ENCODE peak calls at places on chromosome 6, in eight cellular contexts. D is glutamatergic neuron, A is GM12864, V is BE2C, G is D721Med, I is stomach, Y is brain microvascular endothelial cell, C is fibroblast of villous mesenchyme. T is an unnamed sample.

GRCh38 chr6:5763407-5763806 is 243.3 kb downstream of the NRN1 start:
- DNase-seq in C (no peak), V (no peak), Y (no peak), G (no peak), D (no peak), A (no peak), I (no peak), T (no peak)

GRCh38 chr6:149248688-149249369 is 68.7 kb upstream of the TAB2 start:
- DNase-seq in G (no peak), A (no peak), C (no peak), V (no peak), Y (no peak), I (no peak), D (no peak), T (no peak)

GRCh38 chr6:31007694-31008093 is 2.6 kb upstream of the MUC22 start:
- DNase-seq in V (no peak), I (no peak), C (peak; percentile 50), G (no peak), D (no peak), Y (peak; percentile 82), A (no peak), T (no peak)

GRCh38 chr6:145199961-145200360 is 535.4 kb downstream of the EPM2A start:
- DNase-seq in V (no peak), D (no peak), G (no peak), A (no peak), C (peak; percentile 37), Y (peak; percentile 14), I (no peak), T (no peak)

GRCh38 chr6:108295676-108296075 is 822 bp downstream of the AFG1L start:
- DNase-seq in I (no peak), C (no peak), V (no peak), D (no peak), A (no peak), G (no peak), Y (no peak), T (no peak)

GRCh38 chr6:97674802-97675201 is 391.8 kb upstream of the MMS22L start:
- DNase-seq in C (peak; percentile 22), Y (peak; percentile 87), V (no peak), G (no peak), I (no peak), A (no peak), D (no peak), T (no peak)

GRCh38 chr6:142803027-142803426 is 141.9 kb downstream of the HIVEP2 start:
- DNase-seq in I (no peak), C (no peak), Y (no peak), G (no peak), D (no peak), V (no peak), A (no peak), T (no peak)

GRCh38 chr6:164897523-164898094 is 411.8 kb downstream of the C6orf118 start:
- DNase-seq in G (no peak), A (no peak), C (no peak), V (no peak), D (no peak), I (no peak), Y (no peak), T (no peak)

GRCh38 chr6:150704447-150705192 is 104.9 kb downstream of the PLEKHG1 start:
- DNase-seq in C (no peak), Y (no peak), I (no peak), G (no peak), V (no peak), A (no peak), D (no peak), T (no peak)

GRCh38 chr6:75747371-75747984 is 1.6 kb upstream of the MYO6 start:
- DNase-seq in V (no peak), G (no peak), C (no peak), A (no peak), Y (no peak), D (no peak), I (peak; percentile 55), T (no peak)

DNA sequence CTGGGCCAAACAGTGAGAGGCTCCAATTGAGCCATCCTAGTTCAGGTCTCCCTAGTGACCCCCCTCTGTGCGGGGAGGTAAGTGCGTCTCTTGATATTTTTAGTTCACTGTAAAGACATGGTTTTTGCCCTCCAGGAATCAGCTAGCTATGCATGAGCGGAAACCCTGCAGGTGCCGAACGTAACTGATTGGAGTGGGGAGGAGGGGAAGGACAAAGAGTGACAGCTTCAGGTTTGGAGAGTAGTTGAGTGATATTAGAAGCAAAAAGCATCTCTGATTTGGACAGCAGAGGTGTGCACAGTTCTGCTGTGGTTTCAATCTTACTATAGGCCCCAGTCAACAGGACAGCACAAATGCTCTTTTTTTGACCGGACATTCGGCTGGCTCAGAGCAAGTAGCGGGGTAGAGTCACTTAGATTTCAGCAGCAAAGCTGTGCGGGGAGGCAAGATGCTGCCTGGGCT is 31.8 kb downstream of the TBC1D7 start:
- DNase-seq in D (no peak), G (no peak), I (no peak), Y (no peak), C (no peak), V (no peak), A (no peak), T (no peak)
- TF ChIP-seq CTCF in D (no peak), G (no peak), I (no peak), Y (no peak), C (no peak), V (no peak), A (peak; percentile 1), T (no peak)

GRCh38 chr6:127550403-127550802 is 26.6 kb upstream of the C6orf58 start:
- DNase-seq in D (no peak), Y (no peak), G (no peak), I (no peak), V (no peak), A (no peak), C (peak; percentile 44), T (no peak)

GRCh38 chr6:127547215-127547614 is 28.1 kb upstream of the MTCL3 start:
- DNase-seq in Y (no peak), G (no peak), V (peak; percentile 32), A (no peak), I (no peak), D (no peak), C (no peak), T (no peak)

DNA sequence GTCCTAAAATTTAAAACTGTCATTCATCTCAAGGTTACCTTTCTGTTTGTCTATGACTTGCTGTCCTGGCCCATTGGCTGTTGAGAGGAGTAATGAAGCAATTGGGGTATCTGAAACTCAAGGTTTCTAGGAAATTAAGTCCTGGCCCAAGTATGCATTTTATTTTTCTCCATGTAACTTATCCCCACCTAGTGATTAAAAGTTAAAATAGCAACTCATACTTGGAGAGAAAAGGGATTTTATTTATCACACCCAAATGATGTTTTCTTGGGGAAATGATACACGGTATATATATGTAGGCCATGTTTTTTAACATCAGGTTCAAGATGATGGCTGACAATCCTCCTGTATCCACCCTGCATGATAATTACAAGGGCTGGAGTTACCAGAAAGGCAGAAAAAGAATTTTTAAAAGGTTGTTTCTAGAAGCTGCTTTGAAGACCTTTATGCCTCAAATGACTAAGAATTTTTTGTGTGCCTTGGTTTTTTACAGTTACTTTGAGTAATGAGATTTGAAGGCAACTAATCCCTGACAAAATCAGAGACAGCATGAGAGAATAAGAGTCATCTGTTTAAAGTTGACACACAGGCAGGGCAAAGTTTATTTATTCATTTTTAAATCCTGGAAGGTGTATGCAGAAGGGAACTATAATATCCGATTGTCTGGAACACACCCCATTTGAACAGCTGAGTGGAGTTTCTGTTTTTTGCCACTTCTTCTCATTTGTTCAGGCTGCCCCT is 28.9 kb upstream of the C6orf58 start:
- DNase-seq in D (no peak), G (no peak), V (no peak), Y (no peak), C (peak; percentile 7), A (no peak), I (no peak), T (no peak)
- TF ChIP-seq CTCF in D (no peak), G (peak; percentile 15), V (no peak), Y (peak; percentile 30), C (peak; percentile 3), A (no peak), I (no peak), T (no peak)

DNA sequence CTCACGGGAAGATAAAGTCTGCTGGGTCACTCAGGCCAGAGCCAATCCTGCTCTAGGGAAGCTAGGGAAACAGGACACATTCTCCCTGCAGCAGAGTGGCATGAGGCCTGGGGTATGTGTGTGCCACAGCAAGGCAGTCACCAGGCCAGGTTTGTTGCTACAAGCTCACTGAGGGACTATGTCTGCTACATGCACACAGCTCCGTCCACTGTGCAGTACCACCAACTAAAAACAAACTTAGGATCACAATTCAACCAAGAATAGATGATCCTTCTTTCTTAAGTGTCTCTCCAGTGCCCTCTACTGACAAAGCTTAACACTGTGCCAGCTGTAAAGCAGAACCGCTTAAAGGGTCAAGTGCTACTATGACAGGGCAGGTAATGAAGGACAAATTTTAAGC is 192.5 kb downstream of the PTPRK start:
- DNase-seq in G (no peak), V (peak; percentile 25), C (peak; percentile 37), D (no peak), Y (no peak), A (peak; percentile 2), I (no peak), T (peak; percentile 5)
- TF ChIP-seq CTCF in G (peak; percentile 65), V (peak; percentile 85), C (peak; percentile 59), D (peak; percentile 53), Y (peak; percentile 58), A (peak; percentile 71), I (no peak), T (peak; percentile 62)

DNA sequence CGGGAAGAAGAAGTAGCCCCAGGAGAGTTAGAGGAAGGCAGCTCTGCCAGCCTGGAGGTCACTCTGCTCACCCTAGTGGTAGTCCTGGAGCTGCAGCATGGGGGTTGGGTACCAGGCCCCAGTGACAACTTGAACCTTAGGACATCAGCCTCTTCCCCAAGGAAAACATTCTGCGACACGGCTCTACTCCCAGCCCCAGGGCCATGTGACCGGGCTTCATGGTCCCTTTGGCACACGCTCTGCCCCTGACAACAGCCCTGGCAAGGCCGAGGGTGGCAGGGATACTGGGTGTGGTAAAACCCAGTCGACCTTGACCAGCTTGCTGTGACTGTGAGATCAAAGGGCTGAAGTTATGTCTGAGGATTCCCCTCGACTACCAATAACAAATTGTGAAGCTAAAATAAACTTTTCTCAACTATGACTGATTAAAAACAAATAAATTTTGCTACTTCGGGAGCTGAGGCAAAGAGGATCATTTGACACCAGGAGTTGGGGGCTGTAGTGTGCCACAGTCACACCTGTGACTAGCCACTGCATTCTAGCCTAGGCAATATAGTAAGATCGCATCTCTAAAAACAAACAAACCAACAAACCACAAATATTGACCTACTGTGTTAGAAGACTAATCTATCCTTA is 24.4 kb upstream of the ARID1B start:
- DNase-seq in I (peak; percentile 29), G (no peak), Y (no peak), D (no peak), V (no peak), C (no peak), A (no peak), T (peak; percentile 48)
- TF ChIP-seq CTCF in I (no peak), G (no peak), Y (peak; percentile 41), D (no peak), V (peak; percentile 29), C (peak; percentile 45), A (peak; percentile 66), T (peak; percentile 39)

DNA sequence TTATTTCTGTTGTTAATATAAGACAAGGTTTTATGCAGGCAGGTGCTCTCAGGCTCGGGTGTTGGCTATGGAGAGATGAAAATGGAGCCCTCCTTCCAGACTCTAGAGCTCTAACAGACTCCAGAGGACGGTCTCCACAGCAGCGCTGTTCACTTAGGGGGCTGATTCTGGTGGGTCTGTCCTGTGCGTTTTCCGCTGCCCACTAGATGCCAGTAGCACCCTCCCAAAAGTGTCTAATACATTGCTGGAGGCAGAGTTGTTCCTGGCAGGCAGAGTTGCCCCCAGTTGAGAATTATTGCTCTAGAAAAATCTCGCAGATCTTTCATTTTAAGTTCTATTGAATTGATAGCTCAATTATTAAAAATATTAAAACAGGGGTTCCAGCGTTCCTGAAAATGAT is 109.9 kb downstream of the MAP3K4 start:
- DNase-seq in G (no peak), A (no peak), C (no peak), I (no peak), D (peak; percentile 46), V (peak; percentile 41), Y (no peak), T (no peak)
- TF ChIP-seq CTCF in G (peak; percentile 40), A (no peak), C (peak; percentile 40), I (no peak), D (no peak), V (peak; percentile 68), Y (peak; percentile 55), T (peak; percentile 6)